ENCODE peak calls at places on chromosomes 13 and 19, in eight cellular contexts. One of them, this sample, is unnamed.

GRCh38 chr19:41299046-41299754 is 10.8 kb upstream of the CCDC97 start:
- ATAC-seq in naive thymus-derived CD8-positive, alpha-beta T cell: no peak
- ATAC-seq in psoas muscle: peak; percentile 52
- ATAC-seq in activated T-cell treated with anti-CD3 and anti-CD28 coated beads, Interleukin-2, amount 50 U/mL, for 72 hours: no peak
- ATAC-seq in Right ventricle myocardium superior: peak; percentile 34
- ATAC-seq in left lobe of liver: no peak
- ATAC-seq in activated CD8-positive, alpha-beta T cell treated with anti-CD3 and anti-CD28 coated beads, Interleukin-2, amount 10 ng/mL, durations not matched to agents 7 days and 5 days: no peak
- ATAC-seq in CD8-positive, alpha-beta T cell: no peak
- ATAC-seq in this sample: no peak

GRCh38 chr13:22143671-22144070 is 472.8 kb downstream of the FGF9 start:
- ATAC-seq in naive thymus-derived CD8-positive, alpha-beta T cell: no peak
- ATAC-seq in psoas muscle: no peak
- ATAC-seq in activated T-cell treated with anti-CD3 and anti-CD28 coated beads, Interleukin-2, amount 50 U/mL, for 72 hours: peak; percentile 49
- ATAC-seq in Right ventricle myocardium superior: no peak
- ATAC-seq in left lobe of liver: no peak
- ATAC-seq in activated CD8-positive, alpha-beta T cell treated with anti-CD3 and anti-CD28 coated beads, Interleukin-2, amount 10 ng/mL, durations not matched to agents 7 days and 5 days: no peak
- ATAC-seq in CD8-positive, alpha-beta T cell: no peak
- ATAC-seq in this sample: peak; percentile 72

GRCh38 chr13:30844548-30845296 is 61.3 kb upstream of the MEDAG start:
- ATAC-seq in naive thymus-derived CD8-positive, alpha-beta T cell: peak; percentile 17
- ATAC-seq in psoas muscle: no peak
- ATAC-seq in activated T-cell treated with anti-CD3 and anti-CD28 coated beads, Interleukin-2, amount 50 U/mL, for 72 hours: no peak
- ATAC-seq in Right ventricle myocardium superior: no peak
- ATAC-seq in left lobe of liver: no peak
- ATAC-seq in activated CD8-positive, alpha-beta T cell treated with anti-CD3 and anti-CD28 coated beads, Interleukin-2, amount 10 ng/mL, durations not matched to agents 7 days and 5 days: peak; percentile 62
- ATAC-seq in CD8-positive, alpha-beta T cell: no peak
- ATAC-seq in this sample: no peak

GRCh38 chr19:35689836-35690235 is 14.5 kb upstream of the ZBTB32 start:
- ATAC-seq in naive thymus-derived CD8-positive, alpha-beta T cell: no peak
- ATAC-seq in psoas muscle: no peak
- ATAC-seq in activated T-cell treated with anti-CD3 and anti-CD28 coated beads, Interleukin-2, amount 50 U/mL, for 72 hours: no peak
- ATAC-seq in Right ventricle myocardium superior: no peak
- ATAC-seq in left lobe of liver: no peak
- ATAC-seq in activated CD8-positive, alpha-beta T cell treated with anti-CD3 and anti-CD28 coated beads, Interleukin-2, amount 10 ng/mL, durations not matched to agents 7 days and 5 days: no peak
- ATAC-seq in CD8-positive, alpha-beta T cell: no peak
- ATAC-seq in this sample: no peak

GRCh38 chr13:19181621-19182485 is at the start of gene TUBA3C:
- ATAC-seq in naive thymus-derived CD8-positive, alpha-beta T cell: no peak
- ATAC-seq in psoas muscle: no peak
- ATAC-seq in activated T-cell treated with anti-CD3 and anti-CD28 coated beads, Interleukin-2, amount 50 U/mL, for 72 hours: no peak
- ATAC-seq in Right ventricle myocardium superior: no peak
- ATAC-seq in left lobe of liver: no peak
- ATAC-seq in activated CD8-positive, alpha-beta T cell treated with anti-CD3 and anti-CD28 coated beads, Interleukin-2, amount 10 ng/mL, durations not matched to agents 7 days and 5 days: no peak
- ATAC-seq in CD8-positive, alpha-beta T cell: no peak
- ATAC-seq in this sample: no peak

GRCh38 chr19:40413291-40413994 is at the start of gene PRX:
- ATAC-seq in naive thymus-derived CD8-positive, alpha-beta T cell: no peak
- ATAC-seq in psoas muscle: no peak
- ATAC-seq in activated T-cell treated with anti-CD3 and anti-CD28 coated beads, Interleukin-2, amount 50 U/mL, for 72 hours: no peak
- ATAC-seq in Right ventricle myocardium superior: no peak
- ATAC-seq in left lobe of liver: no peak
- ATAC-seq in activated CD8-positive, alpha-beta T cell treated with anti-CD3 and anti-CD28 coated beads, Interleukin-2, amount 10 ng/mL, durations not matched to agents 7 days and 5 days: no peak
- ATAC-seq in CD8-positive, alpha-beta T cell: no peak
- ATAC-seq in this sample: no peak

GRCh38 chr19:40702337-40703012 is 12.0 kb upstream of the NUMBL start:
- ATAC-seq in naive thymus-derived CD8-positive, alpha-beta T cell: no peak
- ATAC-seq in psoas muscle: peak; percentile 28
- ATAC-seq in activated T-cell treated with anti-CD3 and anti-CD28 coated beads, Interleukin-2, amount 50 U/mL, for 72 hours: no peak
- ATAC-seq in Right ventricle myocardium superior: peak; percentile 72
- ATAC-seq in left lobe of liver: peak; percentile 51
- ATAC-seq in activated CD8-positive, alpha-beta T cell treated with anti-CD3 and anti-CD28 coated beads, Interleukin-2, amount 10 ng/mL, durations not matched to agents 7 days and 5 days: no peak
- ATAC-seq in CD8-positive, alpha-beta T cell: no peak
- ATAC-seq in this sample: no peak

GRCh38 chr13:111281751-111282311 is 38.6 kb upstream of the TEX29 start:
- ATAC-seq in naive thymus-derived CD8-positive, alpha-beta T cell: no peak
- ATAC-seq in psoas muscle: peak; percentile 51
- ATAC-seq in activated T-cell treated with anti-CD3 and anti-CD28 coated beads, Interleukin-2, amount 50 U/mL, for 72 hours: no peak
- ATAC-seq in Right ventricle myocardium superior: peak; percentile 31
- ATAC-seq in left lobe of liver: peak; percentile 33
- ATAC-seq in activated CD8-positive, alpha-beta T cell treated with anti-CD3 and anti-CD28 coated beads, Interleukin-2, amount 10 ng/mL, durations not matched to agents 7 days and 5 days: no peak
- ATAC-seq in CD8-positive, alpha-beta T cell: no peak
- ATAC-seq in this sample: no peak

GRCh38 chr13:25085125-25085742 is 10.7 kb upstream of the PABPC3 start:
- ATAC-seq in naive thymus-derived CD8-positive, alpha-beta T cell: no peak
- ATAC-seq in psoas muscle: no peak
- ATAC-seq in activated T-cell treated with anti-CD3 and anti-CD28 coated beads, Interleukin-2, amount 50 U/mL, for 72 hours: no peak
- ATAC-seq in Right ventricle myocardium superior: no peak
- ATAC-seq in left lobe of liver: peak; percentile 79
- ATAC-seq in activated CD8-positive, alpha-beta T cell treated with anti-CD3 and anti-CD28 coated beads, Interleukin-2, amount 10 ng/mL, durations not matched to agents 7 days and 5 days: no peak
- ATAC-seq in CD8-positive, alpha-beta T cell: no peak
- ATAC-seq in this sample: no peak

GRCh38 chr13:50202485-50202884 is 187.2 kb downstream of the KCNRG start:
- ATAC-seq in naive thymus-derived CD8-positive, alpha-beta T cell: no peak
- ATAC-seq in psoas muscle: no peak
- ATAC-seq in activated T-cell treated with anti-CD3 and anti-CD28 coated beads, Interleukin-2, amount 50 U/mL, for 72 hours: no peak
- ATAC-seq in Right ventricle myocardium superior: no peak
- ATAC-seq in left lobe of liver: no peak
- ATAC-seq in activated CD8-positive, alpha-beta T cell treated with anti-CD3 and anti-CD28 coated beads, Interleukin-2, amount 10 ng/mL, durations not matched to agents 7 days and 5 days: no peak
- ATAC-seq in CD8-positive, alpha-beta T cell: no peak
- ATAC-seq in this sample: no peak

GRCh38 chr19:7527516-7528191 is 5.2 kb downstream of the MCOLN1 start:
- ATAC-seq in naive thymus-derived CD8-positive, alpha-beta T cell: no peak
- ATAC-seq in psoas muscle: no peak
- ATAC-seq in activated T-cell treated with anti-CD3 and anti-CD28 coated beads, Interleukin-2, amount 50 U/mL, for 72 hours: no peak
- ATAC-seq in Right ventricle myocardium superior: peak; percentile 41
- ATAC-seq in left lobe of liver: peak; percentile 27
- ATAC-seq in activated CD8-positive, alpha-beta T cell treated with anti-CD3 and anti-CD28 coated beads, Interleukin-2, amount 10 ng/mL, durations not matched to agents 7 days and 5 days: no peak
- ATAC-seq in CD8-positive, alpha-beta T cell: no peak
- ATAC-seq in this sample: no peak

GRCh38 chr13:43132228-43132627 is 108.8 kb downstream of the DNAJC15 start:
- ATAC-seq in naive thymus-derived CD8-positive, alpha-beta T cell: no peak
- ATAC-seq in psoas muscle: no peak
- ATAC-seq in activated T-cell treated with anti-CD3 and anti-CD28 coated beads, Interleukin-2, amount 50 U/mL, for 72 hours: peak; percentile 29
- ATAC-seq in Right ventricle myocardium superior: peak; percentile 75
- ATAC-seq in left lobe of liver: peak; percentile 78
- ATAC-seq in activated CD8-positive, alpha-beta T cell treated with anti-CD3 and anti-CD28 coated beads, Interleukin-2, amount 10 ng/mL, durations not matched to agents 7 days and 5 days: no peak
- ATAC-seq in CD8-positive, alpha-beta T cell: no peak
- ATAC-seq in this sample: peak; percentile 55

GRCh38 chr19:15199652-15200574 is 882 bp downstream of the NOTCH3 start:
- ATAC-seq in naive thymus-derived CD8-positive, alpha-beta T cell: peak; percentile 9
- ATAC-seq in psoas muscle: no peak
- ATAC-seq in activated T-cell treated with anti-CD3 and anti-CD28 coated beads, Interleukin-2, amount 50 U/mL, for 72 hours: no peak
- ATAC-seq in Right ventricle myocardium superior: no peak
- ATAC-seq in left lobe of liver: no peak
- ATAC-seq in activated CD8-positive, alpha-beta T cell treated with anti-CD3 and anti-CD28 coated beads, Interleukin-2, amount 10 ng/mL, durations not matched to agents 7 days and 5 days: no peak
- ATAC-seq in CD8-positive, alpha-beta T cell: no peak
- ATAC-seq in this sample: no peak

GRCh38 chr19:37466277-37466797 is 907 bp downstream of the ZNF569 start:
- ATAC-seq in naive thymus-derived CD8-positive, alpha-beta T cell: no peak
- ATAC-seq in psoas muscle: no peak
- ATAC-seq in activated T-cell treated with anti-CD3 and anti-CD28 coated beads, Interleukin-2, amount 50 U/mL, for 72 hours: no peak
- ATAC-seq in Right ventricle myocardium superior: no peak
- ATAC-seq in left lobe of liver: no peak
- ATAC-seq in activated CD8-positive, alpha-beta T cell treated with anti-CD3 and anti-CD28 coated beads, Interleukin-2, amount 10 ng/mL, durations not matched to agents 7 days and 5 days: no peak
- ATAC-seq in CD8-positive, alpha-beta T cell: no peak
- ATAC-seq in this sample: no peak

GRCh38 chr13:43884221-43884620 is 4.5 kb downstream of the LACC1 start:
- ATAC-seq in naive thymus-derived CD8-positive, alpha-beta T cell: no peak
- ATAC-seq in psoas muscle: no peak
- ATAC-seq in activated T-cell treated with anti-CD3 and anti-CD28 coated beads, Interleukin-2, amount 50 U/mL, for 72 hours: no peak
- ATAC-seq in Right ventricle myocardium superior: no peak
- ATAC-seq in left lobe of liver: no peak
- ATAC-seq in activated CD8-positive, alpha-beta T cell treated with anti-CD3 and anti-CD28 coated beads, Interleukin-2, amount 10 ng/mL, durations not matched to agents 7 days and 5 days: no peak
- ATAC-seq in CD8-positive, alpha-beta T cell: no peak
- ATAC-seq in this sample: no peak

GRCh38 chr13:48709213-48709612 is 55.5 kb downstream of the CYSLTR2 start:
- ATAC-seq in naive thymus-derived CD8-positive, alpha-beta T cell: no peak
- ATAC-seq in psoas muscle: no peak
- ATAC-seq in activated T-cell treated with anti-CD3 and anti-CD28 coated beads, Interleukin-2, amount 50 U/mL, for 72 hours: peak; percentile 69
- ATAC-seq in Right ventricle myocardium superior: no peak
- ATAC-seq in left lobe of liver: no peak
- ATAC-seq in activated CD8-positive, alpha-beta T cell treated with anti-CD3 and anti-CD28 coated beads, Interleukin-2, amount 10 ng/mL, durations not matched to agents 7 days and 5 days: no peak
- ATAC-seq in CD8-positive, alpha-beta T cell: no peak
- ATAC-seq in this sample: peak; percentile 93

GRCh38 chr19:51824603-51825002 is 29.6 kb downstream of the FPR3 start:
- ATAC-seq in naive thymus-derived CD8-positive, alpha-beta T cell: no peak
- ATAC-seq in psoas muscle: no peak
- ATAC-seq in activated T-cell treated with anti-CD3 and anti-CD28 coated beads, Interleukin-2, amount 50 U/mL, for 72 hours: no peak
- ATAC-seq in Right ventricle myocardium superior: no peak
- ATAC-seq in left lobe of liver: peak; percentile 30
- ATAC-seq in activated CD8-positive, alpha-beta T cell treated with anti-CD3 and anti-CD28 coated beads, Interleukin-2, amount 10 ng/mL, durations not matched to agents 7 days and 5 days: no peak
- ATAC-seq in CD8-positive, alpha-beta T cell: no peak
- ATAC-seq in this sample: no peak

GRCh38 chr19:17794731-17795494 is at the start of gene B3GNT3:
- ATAC-seq in naive thymus-derived CD8-positive, alpha-beta T cell: peak; percentile 56
- ATAC-seq in psoas muscle: no peak
- ATAC-seq in activated T-cell treated with anti-CD3 and anti-CD28 coated beads, Interleukin-2, amount 50 U/mL, for 72 hours: no peak
- ATAC-seq in Right ventricle myocardium superior: no peak
- ATAC-seq in left lobe of liver: peak; percentile 8
- ATAC-seq in activated CD8-positive, alpha-beta T cell treated with anti-CD3 and anti-CD28 coated beads, Interleukin-2, amount 10 ng/mL, durations not matched to agents 7 days and 5 days: no peak
- ATAC-seq in CD8-positive, alpha-beta T cell: peak; percentile 44
- ATAC-seq in this sample: no peak

GRCh38 chr13:33640832-33641231 is 177.1 kb upstream of the RFC3 start:
- ATAC-seq in naive thymus-derived CD8-positive, alpha-beta T cell: no peak
- ATAC-seq in psoas muscle: no peak
- ATAC-seq in activated T-cell treated with anti-CD3 and anti-CD28 coated beads, Interleukin-2, amount 50 U/mL, for 72 hours: no peak
- ATAC-seq in Right ventricle myocardium superior: no peak
- ATAC-seq in left lobe of liver: no peak
- ATAC-seq in activated CD8-positive, alpha-beta T cell treated with anti-CD3 and anti-CD28 coated beads, Interleukin-2, amount 10 ng/mL, durations not matched to agents 7 days and 5 days: no peak
- ATAC-seq in CD8-positive, alpha-beta T cell: no peak
- ATAC-seq in this sample: no peak

GRCh38 chr13:108225440-108225839 is 7.2 kb downstream of the ABHD13 start:
- ATAC-seq in naive thymus-derived CD8-positive, alpha-beta T cell: peak; percentile 69
- ATAC-seq in psoas muscle: no peak
- ATAC-seq in activated T-cell treated with anti-CD3 and anti-CD28 coated beads, Interleukin-2, amount 50 U/mL, for 72 hours: peak; percentile 61
- ATAC-seq in Right ventricle myocardium superior: no peak
- ATAC-seq in left lobe of liver: no peak
- ATAC-seq in activated CD8-positive, alpha-beta T cell treated with anti-CD3 and anti-CD28 coated beads, Interleukin-2, amount 10 ng/mL, durations not matched to agents 7 days and 5 days: peak; percentile 68
- ATAC-seq in CD8-positive, alpha-beta T cell: peak; percentile 75
- ATAC-seq in this sample: peak; percentile 58

GRCh38 chr19:55907746-55908145 is 24.4 kb downstream of the NLRP13 start:
- ATAC-seq in naive thymus-derived CD8-positive, alpha-beta T cell: no peak
- ATAC-seq in psoas muscle: no peak
- ATAC-seq in activated T-cell treated with anti-CD3 and anti-CD28 coated beads, Interleukin-2, amount 50 U/mL, for 72 hours: no peak
- ATAC-seq in Right ventricle myocardium superior: no peak
- ATAC-seq in left lobe of liver: no peak
- ATAC-seq in activated CD8-positive, alpha-beta T cell treated with anti-CD3 and anti-CD28 coated beads, Interleukin-2, amount 10 ng/mL, durations not matched to agents 7 days and 5 days: no peak
- ATAC-seq in CD8-positive, alpha-beta T cell: no peak
- ATAC-seq in this sample: no peak

GRCh38 chr19:18464646-18465045 is 26.7 kb upstream of the ISYNA1 start:
- ATAC-seq in naive thymus-derived CD8-positive, alpha-beta T cell: no peak
- ATAC-seq in psoas muscle: peak; percentile 8
- ATAC-seq in activated T-cell treated with anti-CD3 and anti-CD28 coated beads, Interleukin-2, amount 50 U/mL, for 72 hours: no peak
- ATAC-seq in Right ventricle myocardium superior: peak; percentile 69
- ATAC-seq in left lobe of liver: peak; percentile 71
- ATAC-seq in activated CD8-positive, alpha-beta T cell treated with anti-CD3 and anti-CD28 coated beads, Interleukin-2, amount 10 ng/mL, durations not matched to agents 7 days and 5 days: no peak
- ATAC-seq in CD8-positive, alpha-beta T cell: no peak
- ATAC-seq in this sample: no peak

GRCh38 chr19:43463381-43464088 is 1.9 kb downstream of the LYPD3 start:
- ATAC-seq in naive thymus-derived CD8-positive, alpha-beta T cell: peak; percentile 81
- ATAC-seq in psoas muscle: peak; percentile 94
- ATAC-seq in activated T-cell treated with anti-CD3 and anti-CD28 coated beads, Interleukin-2, amount 50 U/mL, for 72 hours: peak; percentile 88
- ATAC-seq in Right ventricle myocardium superior: peak; percentile 97
- ATAC-seq in left lobe of liver: peak; percentile 94
- ATAC-seq in activated CD8-positive, alpha-beta T cell treated with anti-CD3 and anti-CD28 coated beads, Interleukin-2, amount 10 ng/mL, durations not matched to agents 7 days and 5 days: peak; percentile 88
- ATAC-seq in CD8-positive, alpha-beta T cell: peak; percentile 79
- ATAC-seq in this sample: peak; percentile 88

GRCh38 chr13:113802090-113802531 is 43.1 kb downstream of the TMEM255B start:
- ATAC-seq in naive thymus-derived CD8-positive, alpha-beta T cell: no peak
- ATAC-seq in psoas muscle: peak; percentile 36
- ATAC-seq in activated T-cell treated with anti-CD3 and anti-CD28 coated beads, Interleukin-2, amount 50 U/mL, for 72 hours: no peak
- ATAC-seq in Right ventricle myocardium superior: peak; percentile 72
- ATAC-seq in left lobe of liver: peak; percentile 41
- ATAC-seq in activated CD8-positive, alpha-beta T cell treated with anti-CD3 and anti-CD28 coated beads, Interleukin-2, amount 10 ng/mL, durations not matched to agents 7 days and 5 days: peak; percentile 39
- ATAC-seq in CD8-positive, alpha-beta T cell: no peak
- ATAC-seq in this sample: no peak

GRCh38 chr13:95502216-95502615 is 50.3 kb upstream of the CLDN10 start:
- ATAC-seq in naive thymus-derived CD8-positive, alpha-beta T cell: no peak
- ATAC-seq in psoas muscle: no peak
- ATAC-seq in activated T-cell treated with anti-CD3 and anti-CD28 coated beads, Interleukin-2, amount 50 U/mL, for 72 hours: no peak
- ATAC-seq in Right ventricle myocardium superior: no peak
- ATAC-seq in left lobe of liver: no peak
- ATAC-seq in activated CD8-positive, alpha-beta T cell treated with anti-CD3 and anti-CD28 coated beads, Interleukin-2, amount 10 ng/mL, durations not matched to agents 7 days and 5 days: no peak
- ATAC-seq in CD8-positive, alpha-beta T cell: no peak
- ATAC-seq in this sample: no peak